ENCODE peak calls at places on chromosomes 3 and 15, in five cellular contexts. Q, T, I, Z and A are unnamed samples.

GRCh38 chr3:122942937-122943827 is 84.4 kb downstream of the SEMA5B start:
- DNase-seq in T (peak; percentile 41), Q (peak; percentile 52), I (peak; percentile 82), Z (peak; percentile 70), A (peak; percentile 80)

GRCh38 chr3:71389911-71390573 is 193.5 kb downstream of the FOXP1 start:
- DNase-seq in I (peak; percentile 42), T (no peak), Z (peak; percentile 58), Q (peak; percentile 38), A (peak; percentile 84)

GRCh38 chr3:106620646-106621045 is 751.8 kb upstream of the CBLB start:
- DNase-seq in I (no peak), Z (no peak), T (no peak), Q (no peak), A (no peak)

GRCh38 chr15:70399204-70399603 is 301.5 kb upstream of the TLE3 start:
- DNase-seq in I (no peak), T (no peak), Q (no peak), Z (no peak), A (no peak)

GRCh38 chr15:79872358-79873017 is 24.3 kb downstream of the MTHFS start:
- DNase-seq in T (no peak), I (no peak), Q (peak; percentile 67), Z (no peak), A (peak; percentile 32)

GRCh38 chr3:13313813-13314212 is 106.3 kb downstream of the NUP210 start:
- DNase-seq in Z (no peak), Q (no peak), T (no peak), I (no peak), A (no peak)

GRCh38 chr3:37945803-37946530 is 44.6 kb upstream of the VILL start:
- DNase-seq in Z (no peak), T (peak; percentile 67), I (peak; percentile 58), Q (peak; percentile 99), A (no peak)

GRCh38 chr3:195009607-195010006 is 261.4 kb downstream of the XXYLT1 start:
- DNase-seq in I (no peak), Z (no peak), Q (no peak), T (no peak), A (no peak)

GRCh38 chr3:24196526-24196925 is 251.4 kb downstream of the NR1D2 start:
- DNase-seq in Z (no peak), T (no peak), Q (no peak), I (no peak), A (no peak)

GRCh38 chr3:62876064-62876463 is 848 bp upstream of the CADPS start:
- DNase-seq in T (no peak), Q (peak; percentile 39), I (peak; percentile 87), Z (peak; percentile 58), A (peak; percentile 56)

GRCh38 chr3:22685598-22685997 is 517.5 kb upstream of the UBE2E2 start:
- DNase-seq in Q (peak; percentile 34), I (peak; percentile 30), T (no peak), Z (no peak), A (no peak)

GRCh38 chr15:45495588-45495987 is 27.0 kb downstream of the SLC30A4 start:
- DNase-seq in T (no peak), Z (no peak), I (no peak), Q (no peak), A (no peak)

GRCh38 chr3:64716110-64716509 is 28.3 kb upstream of the ADAMTS9 start:
- DNase-seq in Z (no peak), Q (no peak), T (no peak), I (no peak), A (no peak)

GRCh38 chr15:89416339-89417183 is 79.8 kb downstream of the RHCG start:
- DNase-seq in T (peak; percentile 71), I (peak; percentile 74), Z (peak; percentile 76), Q (peak; percentile 56), A (peak; percentile 74)

GRCh38 chr3:150497956-150498355 is 48.3 kb downstream of the SERP1 start:
- DNase-seq in Z (no peak), Q (peak; percentile 67), I (no peak), T (no peak), A (no peak)

GRCh38 chr3:30493912-30494311 is 112.5 kb upstream of the TGFBR2 start:
- DNase-seq in Q (peak; percentile 60), T (no peak), Z (no peak), I (no peak), A (no peak)

GRCh38 chr3:49841806-49842205 is 14.6 kb downstream of the TRAIP start:
- DNase-seq in T (no peak), Z (no peak), I (no peak), Q (no peak), A (no peak)

GRCh38 chr3:50586763-50587070 is 17.4 kb downstream of the HEMK1 start:
- DNase-seq in I (no peak), Q (no peak), T (no peak), Z (no peak), A (no peak)

GRCh38 chr15:84079885-84080777 is 155.4 kb upstream of the GOLGA6L4 start:
- DNase-seq in T (no peak), Z (peak; percentile 47), I (peak; percentile 60), Q (no peak), A (peak; percentile 44)

GRCh38 chr3:98807011-98807410 is 43.9 kb downstream of the ST3GAL6 start:
- DNase-seq in I (no peak), T (no peak), Z (no peak), Q (no peak), A (no peak)

GRCh38 chr3:187986514-187986934 is 167.4 kb upstream of the LPP start:
- DNase-seq in I (no peak), Z (no peak), Q (peak; percentile 95), T (peak; percentile 19), A (no peak)

GRCh38 chr3:170840291-170840859 is 29.6 kb downstream of the RPL22L1 start:
- DNase-seq in T (no peak), Z (no peak), Q (no peak), I (no peak), A (no peak)

GRCh38 chr15:31306426-31307269 is 20.0 kb upstream of the KLF13 start:
- DNase-seq in Z (no peak), T (no peak), I (peak; percentile 1), Q (peak; percentile 12), A (no peak)

GRCh38 chr15:43776101-43776717 is 557 bp downstream of the ELL3 start:
- DNase-seq in I (peak; percentile 60), Z (peak; percentile 74), T (no peak), Q (no peak), A (peak; percentile 47)

GRCh38 chr3:14863324-14864100 is 44.8 kb downstream of the FGD5 start:
- DNase-seq in Q (no peak), T (no peak), Z (no peak), I (no peak), A (no peak)

GRCh38 chr3:14864131-14864530 is 45.4 kb downstream of the FGD5 start:
- DNase-seq in Q (no peak), I (no peak), Z (no peak), T (no peak), A (no peak)

GRCh38 chr3:14861451-14862302 is 42.9 kb downstream of the FGD5 start:
- DNase-seq in I (no peak), T (no peak), Z (no peak), Q (no peak), A (no peak)

GRCh38 chr3:14862303-14862660 is 43.5 kb downstream of the FGD5 start:
- DNase-seq in Z (no peak), T (no peak), Q (no peak), I (no peak), A (no peak)

DNA sequence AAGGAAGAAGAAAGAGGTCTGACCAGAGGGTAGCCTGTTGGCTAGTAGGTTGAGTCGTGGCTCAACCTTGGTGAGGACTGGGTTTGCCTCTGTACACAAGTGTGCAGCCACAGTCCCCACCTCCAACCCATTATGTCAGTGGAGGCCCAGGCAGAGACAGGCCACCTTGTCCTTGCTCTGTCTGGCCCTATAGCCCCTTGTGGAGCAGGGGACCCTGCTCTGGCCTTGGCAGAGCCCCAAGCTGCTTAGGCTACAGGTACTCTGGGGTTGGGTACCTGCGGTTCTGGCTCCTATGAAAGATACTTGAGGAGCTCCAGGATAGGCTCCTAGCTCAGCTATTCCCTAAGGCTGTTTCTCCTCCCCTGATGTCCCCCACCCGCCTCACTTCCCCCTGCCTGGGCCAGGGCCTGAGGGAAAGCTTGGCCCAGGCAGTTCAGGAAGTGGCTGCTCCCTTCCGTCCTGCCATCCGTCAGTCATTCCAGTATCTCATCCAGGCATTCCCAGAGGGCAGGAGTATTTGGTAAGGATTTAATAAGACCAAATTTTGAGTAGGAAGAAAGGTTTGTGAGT is 44.0 kb downstream of the FGD5 start:
- DNase-seq in T (no peak), I (no peak), Q (no peak), Z (no peak), A (no peak)
- H3K27ac ChIP-seq in T (no peak overlapping the region), I (no peak overlapping the region), Q (no peak overlapping the region), Z (no peak overlapping the region), A (no peak overlapping the region)

GRCh38 chr15:29566914-29567313 is 255.4 kb downstream of the TJP1 start:
- DNase-seq in I (no peak), Z (no peak), Q (no peak), T (no peak), A (no peak)

GRCh38 chr15:29569533-29570092 is 252.7 kb downstream of the TJP1 start:
- DNase-seq in Z (no peak), Q (no peak), T (no peak), I (no peak), A (no peak)

GRCh38 chr15:29570121-29570930 is 251.9 kb downstream of the TJP1 start:
- DNase-seq in T (no peak), Z (peak; percentile 60), I (peak; percentile 44), Q (no peak), A (peak; percentile 47)

GRCh38 chr15:29567336-29567735 is 254.9 kb downstream of the TJP1 start:
- DNase-seq in Z (no peak), I (no peak), T (no peak), Q (no peak), A (no peak)

DNA sequence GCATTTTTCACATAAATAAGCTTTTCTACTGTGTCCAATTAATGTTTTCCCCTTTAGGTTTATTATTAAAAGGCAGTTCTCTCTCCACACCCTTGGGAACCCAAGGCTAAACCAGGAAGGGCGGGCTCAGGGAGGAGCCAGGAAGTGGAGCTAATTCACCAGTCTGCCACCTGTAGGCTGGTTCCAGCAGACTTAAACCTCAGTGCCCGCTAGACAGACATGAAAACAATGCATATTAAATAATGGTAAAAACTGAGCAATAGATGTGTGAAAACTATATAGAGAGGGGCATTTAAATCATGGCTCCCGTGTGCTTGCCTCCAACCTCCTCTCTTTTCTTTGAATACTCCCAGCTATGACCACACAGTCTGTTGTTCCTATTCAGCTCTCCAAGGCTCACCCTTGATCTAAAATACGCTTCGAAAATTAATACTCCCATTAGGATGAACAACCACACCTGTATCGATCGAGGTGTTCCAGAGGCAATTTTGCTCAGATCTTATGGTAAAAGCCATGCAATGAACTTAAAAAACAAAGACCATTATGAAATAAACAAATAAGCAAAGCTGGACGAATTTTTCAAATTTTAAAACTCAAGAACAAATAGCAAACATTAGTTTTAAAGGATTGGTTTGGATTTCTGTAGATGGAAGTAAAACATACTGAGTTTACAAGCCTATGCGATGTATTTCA is 253.3 kb downstream of the TJP1 start:
- DNase-seq in Z (peak; percentile 63), I (peak; percentile 58), T (peak; percentile 38), Q (peak; percentile 26), A (peak; percentile 67)
- H3K4me3 ChIP-seq in Z (no peak overlapping the region), I (no peak overlapping the region), T (no peak overlapping the region), Q (no peak overlapping the region), A (no peak overlapping the region)

DNA sequence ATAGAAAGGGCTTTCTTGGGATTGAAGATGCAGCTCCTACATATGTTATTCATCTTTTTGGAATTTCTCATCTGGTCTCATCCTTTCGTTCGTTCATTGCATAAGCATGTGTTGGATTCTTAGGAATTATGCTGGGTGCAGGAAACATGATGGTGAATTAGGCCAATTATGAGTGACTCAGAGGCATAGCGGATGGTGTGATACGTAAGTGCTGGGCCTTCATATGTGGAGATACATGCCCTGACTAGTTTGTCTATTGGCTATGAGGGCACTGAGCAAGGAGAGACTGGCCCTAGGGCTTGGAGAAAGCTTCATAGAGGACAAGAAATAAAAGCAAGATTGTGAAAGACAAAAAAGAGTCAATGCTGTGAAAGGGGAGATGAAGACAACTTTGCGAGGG is 235.1 kb downstream of the MYRIP start:
- DNase-seq in Z (no peak), I (no peak), T (no peak), Q (peak; percentile 97), A (no peak)
- H3K27ac ChIP-seq in Z (no peak overlapping the region), I (no peak overlapping the region), T (no peak overlapping the region), Q (peak overlapping the region; percentile 74), A (no peak overlapping the region)

GRCh38 chr3:113698891-113699465 is 2.5 kb upstream of the USF3 start:
- DNase-seq in Z (peak; percentile 75), T (no peak), I (peak; percentile 24), Q (peak; percentile 14), A (no peak)
- H3K4me3 ChIP-seq in Z (peak overlapping the region; percentile 54), T (no peak overlapping the region), I (no peak overlapping the region), Q (peak overlapping the region; percentile 17), A (no peak overlapping the region)